ENCODE peak calls at places on chromosomes 12 and 14, in ten cellular contexts. J is H1, W is transverse colon, C is stomach, U is sigmoid colon, P is ovary, R is tibial nerve, Z is K562, X is esophagus muscularis mucosa, B is suprapubic skin. K is an unnamed sample.
A peak's percentile ranks its signal among the peaks of the same experiment; 100 is the strongest.

GRCh38 chr14:40760703-40761102 is 846.0 kb upstream of the LRFN5 start:
- DNase-seq in J (no peak), W (no peak), C (no peak), U (no peak), P (no peak), R (no peak), Z (no peak), X (no peak), B (no peak), K (no peak)

GRCh38 chr12:69440016-69440415 is 30.2 kb upstream of the FRS2 start:
- DNase-seq in J (no peak), W (no peak), C (no peak), U (no peak), P (no peak), R (no peak), Z (no peak), X (no peak), B (no peak), K (no peak)

GRCh38 chr14:99166506-99166905 is 105.5 kb downstream of the BCL11B start:
- DNase-seq in J (no peak), W (no peak), C (peak; percentile 17), U (no peak), P (no peak), R (no peak), Z (no peak), X (no peak), B (peak; percentile 3), K (no peak)

GRCh38 chr12:50934371-50934851 is 17.9 kb upstream of the HIGD1C start:
- DNase-seq in J (no peak), W (no peak), C (no peak), U (no peak), P (no peak), R (no peak), Z (no peak), X (no peak), B (no peak), K (no peak)

GRCh38 chr14:88380405-88380804 is 5.1 kb upstream of the SPATA7 start:
- DNase-seq in J (no peak), W (no peak), C (no peak), U (no peak), P (no peak), R (no peak), Z (no peak), X (no peak), B (no peak), K (peak; percentile 18)

GRCh38 chr12:104535383-104535782 is 78.6 kb downstream of the CHST11 start:
- DNase-seq in J (no peak), W (no peak), C (no peak), U (no peak), P (no peak), R (no peak), Z (no peak), X (no peak), B (no peak), K (no peak)

GRCh38 chr12:95633049-95633545 is 81.8 kb upstream of the USP44 start:
- DNase-seq in J (no peak), W (peak; percentile 81), C (peak; percentile 55), U (no peak), P (no peak), R (no peak), Z (no peak), X (no peak), B (no peak), K (peak; percentile 92)

GRCh38 chr14:102527255-102528232 is 18.0 kb upstream of the ANKRD9 start:
- DNase-seq in J (no peak), W (peak; percentile 84), C (peak; percentile 52), U (no peak), P (no peak), R (no peak), Z (no peak), X (no peak), B (no peak), K (peak; percentile 89)

GRCh38 chr12:82673698-82674097 is 13.0 kb upstream of the TMTC2 start:
- DNase-seq in J (no peak), W (no peak), C (no peak), U (no peak), P (no peak), R (no peak), Z (no peak), X (no peak), B (no peak), K (no peak)

GRCh38 chr12:46152456-46152855 is 116.4 kb downstream of the SLC38A1 start:
- DNase-seq in J (no peak), W (no peak), C (no peak), U (no peak), P (no peak), R (no peak), Z (no peak), X (no peak), B (no peak), K (no peak)
- TF ChIP-seq EP300 in J (no peak), W (no peak), C (no peak), U (no peak), P (no peak), R (no peak), Z (no peak), X (no peak), B (no peak), K (no peak)

DNA sequence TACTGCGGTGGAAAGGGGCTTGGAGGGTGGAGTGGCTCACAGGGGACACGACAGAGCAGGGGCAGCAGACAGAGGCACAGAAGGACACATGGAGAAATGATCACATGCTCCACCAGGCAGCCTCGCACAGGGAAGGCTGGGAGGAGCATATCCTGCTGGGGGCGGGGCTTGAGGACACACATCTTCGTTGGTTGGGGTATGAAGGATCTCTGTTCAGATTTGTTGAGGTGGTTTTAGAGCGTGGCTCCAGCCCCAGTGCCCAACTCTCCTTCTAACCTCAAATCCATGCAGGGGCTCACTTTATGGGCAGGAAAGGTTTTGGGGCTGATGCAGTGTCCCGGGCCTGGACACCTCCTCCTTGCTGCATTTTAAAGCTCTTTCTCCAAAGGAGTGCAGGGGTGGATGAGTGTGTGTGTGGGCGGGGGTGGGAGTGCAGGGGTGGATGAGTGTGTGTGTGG is 741 bp upstream of the P3H3 start:
- DNase-seq in J (no peak), W (peak; percentile 82), C (peak; percentile 79), U (peak; percentile 97), P (peak; percentile 88), R (peak; percentile 95), Z (peak; percentile 79), X (peak; percentile 95), B (peak; percentile 90), K (peak; percentile 96)
- TF ChIP-seq POLR2A in J (peak; percentile 25), W (no peak), C (no peak), U (no peak), P (peak; percentile 15), R (no peak), Z (peak; percentile 50), X (no peak), B (no peak), K (peak; percentile 39)

GRCh38 chr12:88450130-88450529 is 130.1 kb downstream of the KITLG start:
- DNase-seq in J (no peak), W (no peak), C (no peak), U (no peak), P (no peak), R (no peak), Z (no peak), X (no peak), B (no peak), K (no peak)
- TF ChIP-seq EP300 in J (no peak), W (no peak), C (no peak), U (no peak), P (no peak), R (no peak), Z (no peak), X (no peak), B (no peak), K (no peak)

DNA sequence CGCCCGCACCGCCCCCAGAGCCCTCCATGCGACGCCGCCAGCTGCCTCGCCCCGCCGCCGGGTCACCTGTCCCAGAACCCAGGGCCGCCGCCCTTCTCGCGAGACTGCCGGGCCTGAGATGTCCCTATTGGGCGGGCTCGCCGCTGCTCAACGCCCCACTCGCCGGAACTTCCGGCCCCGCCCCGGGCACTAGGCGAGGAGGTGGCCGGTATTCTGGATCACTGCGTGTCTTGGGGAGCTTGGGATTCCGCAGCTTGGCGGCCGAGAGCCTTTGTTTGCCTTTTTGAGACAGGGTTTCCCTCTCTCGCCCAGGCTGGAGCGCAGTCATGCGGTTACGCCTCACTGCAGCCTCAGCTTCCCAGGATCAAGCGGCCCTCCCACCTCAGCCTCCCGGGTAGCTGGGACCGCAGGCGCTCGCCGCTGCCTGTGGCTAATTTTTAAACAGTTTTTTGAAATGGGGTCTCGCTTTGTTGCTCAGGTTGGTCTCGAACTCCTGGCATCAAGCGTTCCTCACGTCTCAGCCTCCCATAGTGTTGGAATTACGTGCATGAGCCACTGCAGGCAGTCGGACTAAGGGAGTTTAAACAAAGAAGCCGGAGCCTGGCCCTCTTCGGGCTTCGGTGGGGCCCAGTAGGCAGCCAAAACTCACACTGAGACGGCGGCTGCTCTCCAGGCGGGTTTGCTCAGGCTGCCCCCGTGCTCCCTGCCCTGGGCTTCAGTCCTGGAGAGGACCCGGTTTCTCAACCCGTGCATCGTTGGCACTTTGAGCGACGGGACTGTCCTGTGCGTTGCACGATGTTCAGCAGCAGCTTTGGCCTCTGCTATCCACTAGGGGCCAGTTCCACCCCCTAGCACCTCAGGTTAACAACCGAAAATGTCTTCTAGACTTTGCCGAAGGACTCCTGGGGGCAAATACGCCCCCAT is at the start of gene SLC15A4:
- DNase-seq in J (peak; percentile 85), W (peak; percentile 98), C (peak; percentile 97), U (peak; percentile 98), P (peak; percentile 96), R (peak; percentile 94), Z (peak; percentile 98), X (peak; percentile 98), B (peak; percentile 98), K (peak; percentile 94)
- TF ChIP-seq POLR2A in J (peak; percentile 95), W (peak; percentile 92), C (no peak), U (peak; percentile 95), P (peak; percentile 88), R (peak; percentile 83), Z (peak; percentile 98), X (peak; percentile 91), B (peak; percentile 33), K (peak; percentile 95)

GRCh38 chr14:23056257-23056955 is 914 bp downstream of the CDH24 start:
- DNase-seq in J (no peak), W (peak; percentile 80), C (peak; percentile 75), U (peak; percentile 80), P (peak; percentile 59), R (peak; percentile 31), Z (peak; percentile 91), X (no peak), B (no peak), K (peak; percentile 84)

GRCh38 chr14:23053426-23053825 is 3.9 kb downstream of the CDH24 start:
- DNase-seq in J (no peak), W (no peak), C (no peak), U (no peak), P (no peak), R (no peak), Z (no peak), X (no peak), B (no peak), K (no peak)

GRCh38 chr14:23054000-23054811 is 3.1 kb downstream of the CDH24 start:
- DNase-seq in J (no peak), W (no peak), C (no peak), U (no peak), P (peak; percentile 25), R (no peak), Z (peak; percentile 63), X (no peak), B (no peak), K (no peak)

GRCh38 chr14:23055621-23056256 is 1.6 kb downstream of the CDH24 start:
- DNase-seq in J (no peak), W (no peak), C (no peak), U (no peak), P (peak; percentile 33), R (no peak), Z (no peak), X (no peak), B (no peak), K (no peak)

GRCh38 chr14:23055147-23055550 is 2.2 kb downstream of the CDH24 start:
- DNase-seq in J (no peak), W (no peak), C (no peak), U (no peak), P (peak; percentile 17), R (no peak), Z (no peak), X (no peak), B (no peak), K (no peak)
- TF ChIP-seq EP300 in J (no peak), W (no peak), C (no peak), U (no peak), P (no peak), R (no peak), Z (no peak), X (no peak), B (no peak), K (no peak)